ENCODE peak calls at places on chromosomes 7 and 10, in five cellular contexts. O, T, D, I and Z are unnamed samples.
A peak's percentile ranks its signal among the peaks of the same experiment; 100 is the strongest.

GRCh38 chr7:157271991-157272324 is 64.8 kb upstream of the DNAJB6 start:
- DNase-seq in O (no peak), T (peak; percentile 97), D (peak; percentile 95), I (no peak), Z (no peak)

GRCh38 chr7:75951506-75951905 is 36.6 kb downstream of the POR start:
- DNase-seq in O (no peak), T (peak; percentile 47), D (peak; percentile 79), I (no peak), Z (no peak)

GRCh38 chr7:32335107-32335506 is 155.1 kb downstream of the LSM5 start:
- DNase-seq in O (no peak), T (no peak), D (peak; percentile 75), I (no peak), Z (no peak)

GRCh38 chr10:96665306-96665705 is 55.0 kb downstream of the PIK3AP1 start:
- DNase-seq in O (no peak), T (peak; percentile 91), D (no peak), I (no peak), Z (no peak)

GRCh38 chr10:43878386-43878785 is 229.7 kb upstream of the ZNF32 start:
- DNase-seq in O (peak; percentile 40), T (peak; percentile 38), D (no peak), I (no peak), Z (no peak)

GRCh38 chr7:78510580-78511188 is 712.1 kb downstream of the PHTF2 start:
- DNase-seq in O (peak; percentile 83), T (peak; percentile 41), D (peak; percentile 15), I (peak; percentile 77), Z (no peak)

GRCh38 chr10:121294630-121295029 is 303.6 kb downstream of the FGFR2 start:
- DNase-seq in O (no peak), T (no peak), D (no peak), I (no peak), Z (no peak)

GRCh38 chr7:135925205-135925604 is 52.0 kb downstream of the MTPN start:
- DNase-seq in O (no peak), T (peak; percentile 11), D (peak; percentile 40), I (no peak), Z (no peak)

GRCh38 chr10:14389981-14390590 is 59.4 kb upstream of the FRMD4A start:
- DNase-seq in O (no peak), T (no peak), D (peak; percentile 26), I (no peak), Z (no peak)

GRCh38 chr7:6106140-6106904 is 75.1 kb downstream of the ANKRD61 start:
- DNase-seq in O (no peak), T (peak; percentile 32), D (peak; percentile 49), I (peak; percentile 64), Z (no peak)

GRCh38 chr7:1233328-1234048 is 816 bp downstream of the UNCX start:
- DNase-seq in O (peak; percentile 82), T (no peak), D (no peak), I (no peak), Z (no peak)

GRCh38 chr7:49324707-49325106 is 400.4 kb downstream of the CDC14C start:
- DNase-seq in O (peak; percentile 39), T (peak; percentile 16), D (peak; percentile 2), I (no peak), Z (no peak)

GRCh38 chr7:105838273-105839141 is 37.9 kb downstream of the ATXN7L1 start:
- DNase-seq in O (no peak), T (peak; percentile 85), D (peak; percentile 15), I (no peak), Z (no peak)

GRCh38 chr7:107659666-107660065 is 962 bp upstream of the SLC26A4 start:
- DNase-seq in O (no peak), T (peak; percentile 84), D (peak; percentile 67), I (peak; percentile 82), Z (no peak)

GRCh38 chr7:490461-491291 is 29.0 kb downstream of the PDGFA start:
- DNase-seq in O (no peak), T (no peak), D (peak; percentile 70), I (no peak), Z (no peak)

GRCh38 chr7:156907656-156908055 is 14.7 kb upstream of the LMBR1 start:
- DNase-seq in O (no peak), T (no peak), D (peak; percentile 15), I (no peak), Z (no peak)

GRCh38 chr7:665251-665650 is 61.2 kb upstream of the DNAAF5 start:
- DNase-seq in O (peak; percentile 58), T (peak; percentile 65), D (no peak), I (no peak), Z (no peak)

GRCh38 chr7:73716318-73716890 is 3.1 kb downstream of the STX1A start:
- DNase-seq in O (no peak), T (no peak), D (no peak), I (no peak), Z (no peak)
- H3K27ac ChIP-seq in O (no peak overlapping the region), T (peak overlapping the region; percentile 9), D (no peak overlapping the region), I (no peak overlapping the region), Z (peak overlapping the region; percentile 71)

GRCh38 chr10:92014620-92015019 is 91.0 kb downstream of the BTAF1 start:
- DNase-seq in O (no peak), T (no peak), D (no peak), I (no peak), Z (no peak)
- H3K36me3 ChIP-seq in O (peaks cover 82% of the 10 kb centered on the region), T (peaks cover 9% of the 10 kb centered on the region), D (peaks cover 19% of the 10 kb centered on the region), I (peaks cover 9% of the 10 kb centered on the region), Z (no peaks in the 10 kb centered on the region)

GRCh38 chr10:124697443-124697836 is 46.7 kb downstream of the FAM53B start:
- DNase-seq in O (no peak), T (no peak), D (no peak), I (no peak), Z (no peak)

GRCh38 chr10:124695259-124695658 is 48.9 kb downstream of the FAM53B start:
- DNase-seq in O (no peak), T (no peak), D (no peak), I (no peak), Z (no peak)

GRCh38 chr10:124694467-124695195 is 49.5 kb downstream of the FAM53B start:
- DNase-seq in O (no peak), T (no peak), D (no peak), I (no peak), Z (no peak)

GRCh38 chr10:124697837-124698559 is 46.2 kb downstream of the FAM53B start:
- DNase-seq in O (no peak), T (no peak), D (no peak), I (no peak), Z (no peak)

DNA sequence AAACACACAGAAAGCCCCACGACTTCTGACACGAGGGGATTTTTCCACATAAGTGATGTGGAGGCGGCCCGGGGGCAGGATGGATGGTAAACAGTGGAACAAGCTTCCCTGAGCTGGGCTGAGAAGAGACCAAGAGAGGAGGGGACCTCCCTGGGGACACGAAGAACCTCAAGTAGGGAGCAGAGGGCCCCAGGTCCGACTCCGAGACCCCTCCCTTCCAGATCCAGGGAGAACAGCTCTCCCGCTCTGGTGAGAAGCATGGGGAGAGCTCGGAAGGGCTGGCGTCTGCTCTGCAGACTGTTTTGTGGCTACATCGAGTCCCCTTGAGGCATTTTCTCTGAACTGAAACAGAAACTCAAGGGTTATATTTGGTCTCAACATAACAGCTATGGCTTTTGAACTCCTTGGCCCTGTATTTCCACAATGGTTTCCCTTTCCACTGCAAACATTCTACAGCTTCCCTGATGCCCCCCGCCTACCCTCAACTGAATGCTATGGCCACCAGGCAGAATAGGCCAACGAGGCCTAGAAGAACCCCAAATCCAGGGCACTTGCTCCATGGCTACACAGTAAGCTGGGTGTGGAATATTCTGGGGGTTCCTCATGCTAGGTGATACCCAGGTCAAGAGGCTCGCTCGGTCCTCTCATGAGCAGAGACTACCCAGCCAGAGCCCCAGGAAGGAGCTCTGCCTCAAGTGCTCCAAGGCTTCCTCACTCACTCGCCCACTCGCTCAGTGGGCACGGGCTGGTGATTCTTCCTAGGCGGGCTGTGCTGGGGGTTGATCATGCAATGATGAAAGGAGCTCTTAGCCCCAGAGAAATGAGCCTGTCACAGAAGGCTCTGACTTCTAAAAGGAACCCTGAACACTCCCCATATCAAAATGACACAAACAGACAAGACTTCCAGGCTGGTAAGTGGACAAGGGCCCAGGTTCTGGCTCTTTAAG is 47.5 kb downstream of the FAM53B start:
- DNase-seq in O (no peak), T (no peak), D (no peak), I (no peak), Z (no peak)
- H3K27ac ChIP-seq in O (no peak overlapping the region), T (no peak overlapping the region), D (no peak overlapping the region), I (peak overlapping the region; percentile 50), Z (peak overlapping the region; percentile 42)

DNA sequence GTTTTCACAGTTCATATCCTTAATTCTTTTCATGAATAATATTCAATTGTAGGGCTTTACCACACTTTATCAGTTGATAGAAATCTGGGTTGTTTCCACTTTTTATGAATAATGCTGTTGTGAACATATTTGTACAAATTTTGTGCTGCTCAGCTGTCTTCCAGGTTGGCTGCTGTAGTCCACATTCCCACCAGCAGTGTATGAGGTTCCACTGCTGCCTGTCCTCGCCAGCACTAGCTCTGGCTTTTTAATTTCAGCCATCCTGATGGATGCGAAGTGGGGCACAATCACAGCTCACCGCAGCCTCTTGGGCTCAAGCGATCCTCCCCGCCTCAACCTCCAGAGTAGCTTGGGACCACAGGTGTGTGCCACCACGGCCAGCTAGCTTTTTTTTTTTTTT is 32.8 kb downstream of the NUDT5 start:
- DNase-seq in O (no peak), T (no peak), D (no peak), I (no peak), Z (no peak)
- H3K36me3 ChIP-seq in O (peaks cover 74% of the 10 kb centered on the region), T (peaks cover 4% of the 10 kb centered on the region), D (peaks cover 28% of the 10 kb centered on the region), I (peaks cover 38% of the 10 kb centered on the region), Z (no peaks in the 10 kb centered on the region)

GRCh38 chr7:95593343-95593742 is 3.0 kb downstream of the PDK4 start:
- DNase-seq in O (no peak), T (no peak), D (no peak), I (no peak), Z (no peak)
- H3K27ac ChIP-seq in O (no peak overlapping the region), T (no peak overlapping the region), D (no peak overlapping the region), I (no peak overlapping the region), Z (peak overlapping the region; percentile 91)

GRCh38 chr10:77819210-77820140 is 107.1 kb downstream of the DLG5 start:
- DNase-seq in O (no peak), T (no peak), D (peak; percentile 74), I (no peak), Z (no peak)

GRCh38 chr10:77816311-77816710 is 110.2 kb downstream of the DLG5 start:
- DNase-seq in O (no peak), T (no peak), D (no peak), I (no peak), Z (no peak)

GRCh38 chr10:77820349-77820748 is 106.2 kb downstream of the DLG5 start:
- DNase-seq in O (no peak), T (peak; percentile 50), D (peak; percentile 88), I (no peak), Z (no peak)

GRCh38 chr10:77817541-77817940 is 109.0 kb downstream of the DLG5 start:
- DNase-seq in O (no peak), T (no peak), D (no peak), I (no peak), Z (no peak)

GRCh38 chr10:77818378-77818777 is 108.2 kb downstream of the DLG5 start:
- DNase-seq in O (no peak), T (no peak), D (no peak), I (no peak), Z (no peak)
- H3K36me3 ChIP-seq in O (peaks cover 49% of the 10 kb centered on the region), T (peaks cover 16% of the 10 kb centered on the region), D (peaks cover 25% of the 10 kb centered on the region), I (no peaks in the 10 kb centered on the region), Z (peaks cover 60% of the 10 kb centered on the region)